ENCODE peak calls at places on chromosomes 13 and 19, in seven cellular contexts. W is CD8-positive, alpha-beta memory T cell; I is A673; A is SJSA1; P is upper lobe of right lung; L is tibial nerve; B is uterus. N is an unnamed sample.

GRCh38 chr13:106530209-106530906 is 5.1 kb downstream of the EFNB2 start:
- DNase-seq in P (no peak), A (no peak), B (no peak), L (no peak), I (no peak), W (no peak), N (peak; percentile 39)

GRCh38 chr13:34372581-34372980 is 554.6 kb downstream of the RFC3 start:
- DNase-seq in A (no peak), P (no peak), B (no peak), L (no peak), W (no peak), I (no peak), N (no peak)

GRCh38 chr19:24065865-24066604 is 21.0 kb upstream of the ZNF254 start:
- DNase-seq in B (no peak), W (no peak), I (no peak), L (no peak), P (no peak), A (no peak), N (no peak)

GRCh38 chr13:97658556-97658955 is 224.6 kb downstream of the RAP2A start:
- DNase-seq in W (no peak), I (peak; percentile 86), B (no peak), A (no peak), L (no peak), P (no peak), N (no peak)

GRCh38 chr13:28534801-28535200 is 39.9 kb upstream of the FLT1 start:
- DNase-seq in B (no peak), P (no peak), L (no peak), A (no peak), I (no peak), W (no peak), N (no peak)

GRCh38 chr13:111210945-111211469 is 95.9 kb downstream of the ARHGEF7 start:
- DNase-seq in I (no peak), L (no peak), B (no peak), P (no peak), W (no peak), A (no peak), N (no peak)

GRCh38 chr19:42028304-42029216 is 34.5 kb upstream of the ATP1A3 start:
- DNase-seq in W (no peak), P (no peak), A (no peak), L (no peak), I (peak; percentile 53), B (no peak), N (no peak)

GRCh38 chr19:3100747-3101730 is 6.9 kb downstream of the GNA11 start:
- DNase-seq in L (no peak), P (no peak), I (no peak), W (no peak), A (no peak), B (no peak), N (peak; percentile 73)

GRCh38 chr19:15430526-15431120 is 11.8 kb upstream of the AKAP8L start:
- DNase-seq in L (no peak), A (no peak), I (no peak), P (no peak), B (no peak), W (no peak), N (no peak)

GRCh38 chr13:108268713-108269112 is 805 bp upstream of the TNFSF13B start:
- DNase-seq in I (peak; percentile 45), L (no peak), A (no peak), W (no peak), B (no peak), P (no peak), N (peak; percentile 42)

GRCh38 chr13:76319921-76320320 is 566.3 kb downstream of the KCTD12 start:
- DNase-seq in I (no peak), A (no peak), L (no peak), B (no peak), W (no peak), P (no peak), N (no peak)

GRCh38 chr13:112928958-112929777 is 39.8 kb upstream of the MCF2L start:
- DNase-seq in B (no peak), I (peak; percentile 30), A (no peak), P (no peak), L (no peak), W (no peak), N (no peak)

GRCh38 chr13:100392709-100393630 is 195.6 kb downstream of the GGACT start:
- DNase-seq in W (no peak), L (peak; percentile 80), B (peak; percentile 85), P (no peak), I (peak; percentile 97), A (peak; percentile 93), N (peak; percentile 87)

GRCh38 chr13:60689571-60689970 is 292.6 kb downstream of the TDRD3 start:
- DNase-seq in L (no peak), B (no peak), P (no peak), W (no peak), A (no peak), I (no peak), N (no peak)

GRCh38 chr13:106117035-106117434 is 418.4 kb downstream of the EFNB2 start:
- DNase-seq in L (no peak), P (no peak), A (no peak), B (no peak), W (no peak), I (no peak), N (no peak)

GRCh38 chr19:49820125-49820524 is 2.0 kb downstream of the MED25 start:
- DNase-seq in L (no peak), W (no peak), P (no peak), A (no peak), B (no peak), I (no peak), N (no peak)

GRCh38 chr19:15136234-15136954 is 29.2 kb downstream of the SYDE1 start:
- DNase-seq in I (no peak), W (no peak), A (no peak), L (no peak), B (no peak), P (no peak), N (no peak)

GRCh38 chr19:44694184-44694579 is 4.8 kb upstream of the CEACAM16 start:
- DNase-seq in B (no peak), A (no peak), P (no peak), I (peak; percentile 34), W (no peak), L (no peak), N (no peak)

GRCh38 chr19:8641908-8642547 is 11.6 kb downstream of the NFILZ start:
- DNase-seq in I (peak; percentile 76), L (peak; percentile 24), A (no peak), P (no peak), B (no peak), W (peak; percentile 49), N (no peak)

GRCh38 chr19:47601180-47601904 is 7.6 kb upstream of the BICRA start:
- DNase-seq in W (no peak), I (no peak), B (no peak), L (no peak), P (no peak), A (no peak), N (no peak)

GRCh38 chr13:43303040-43303729 is 279.8 kb downstream of the DNAJC15 start:
- DNase-seq in P (no peak), A (peak; percentile 50), B (no peak), L (no peak), W (no peak), I (peak; percentile 84), N (no peak)

GRCh38 chr13:31846984-31847752 is 107.8 kb downstream of the RXFP2 start:
- DNase-seq in W (no peak), A (no peak), P (no peak), B (no peak), I (no peak), L (no peak), N (no peak)
- H3K27me3 ChIP-seq in W (no peaks in the 10 kb centered on the region), A (peaks cover 12% of the 10 kb centered on the region), P (peaks cover 4% of the 10 kb centered on the region), B (no peaks in the 10 kb centered on the region), I (peaks cover 55% of the 10 kb centered on the region), L (no peaks in the 10 kb centered on the region), N (no peaks in the 10 kb centered on the region)

GRCh38 chr19:35637165-35637564 is 4.4 kb upstream of the ETV2 start:
- DNase-seq in P (no peak), I (no peak), L (no peak), B (no peak), W (no peak), A (no peak), N (no peak)
- H3K36me3 ChIP-seq in P (peaks cover 60% of the 10 kb centered on the region), I (peaks cover 47% of the 10 kb centered on the region), L (peaks cover 2% of the 10 kb centered on the region), B (no peaks in the 10 kb centered on the region), W (peaks cover 30% of the 10 kb centered on the region), A (peaks cover 59% of the 10 kb centered on the region), N (no peaks in the 10 kb centered on the region)

GRCh38 chr19:46393456-46394397 is 19.6 kb downstream of the CCDC8 start:
- DNase-seq in L (no peak), W (no peak), A (no peak), B (no peak), I (no peak), P (peak; percentile 59), N (peak; percentile 45)
- H3K4me1 ChIP-seq in L (peaks cover 22% of the 10 kb centered on the region), W (no peaks in the 10 kb centered on the region), A (peaks cover 62% of the 10 kb centered on the region), B (no peaks in the 10 kb centered on the region), I (peaks cover 31% of the 10 kb centered on the region), P (peaks cover 11% of the 10 kb centered on the region), N (peaks cover 8% of the 10 kb centered on the region)

DNA sequence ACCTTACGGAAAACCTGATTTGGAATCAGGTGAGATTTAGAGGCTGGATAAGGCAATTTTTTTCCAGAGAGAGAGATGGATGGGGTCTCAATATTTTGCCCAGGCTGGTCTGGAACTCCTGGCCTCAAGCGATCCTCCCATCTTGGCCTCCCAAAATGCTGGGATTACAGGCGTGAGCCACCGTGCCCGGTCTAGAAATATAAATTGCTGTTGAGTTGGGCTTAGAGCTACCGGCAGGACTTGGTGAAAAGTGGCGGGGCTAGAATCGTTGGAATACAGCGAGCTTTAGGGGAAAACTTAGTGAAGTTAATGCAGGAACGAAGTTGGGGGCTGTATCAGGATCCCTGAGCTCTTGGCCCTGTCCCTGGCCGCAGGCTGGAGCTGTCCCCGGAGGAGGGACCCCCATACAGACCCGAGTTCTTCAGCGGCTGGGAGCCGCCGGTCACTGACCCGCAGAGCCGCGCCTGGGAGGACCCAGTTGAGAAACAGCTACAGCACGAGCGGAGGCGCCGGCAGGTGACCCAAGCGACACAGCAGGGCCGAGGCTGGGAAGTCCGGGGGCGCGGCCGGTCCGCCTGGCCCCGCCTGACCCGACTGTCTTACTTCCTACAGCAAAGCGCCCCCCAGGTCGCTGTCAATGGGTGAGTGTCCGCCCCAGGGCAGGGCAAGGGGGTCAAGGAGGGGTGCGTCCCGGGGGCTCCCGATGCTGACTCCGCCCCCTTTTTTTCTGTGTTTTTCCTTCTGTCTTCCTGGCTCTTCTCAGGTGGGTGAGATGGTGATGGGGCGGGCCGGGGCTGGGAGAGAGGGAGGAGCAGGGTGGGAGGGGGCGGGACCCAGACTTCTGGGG is 7.6 kb downstream of the EPS8L1 start:
- DNase-seq in B (no peak), A (no peak), P (no peak), L (no peak), W (no peak), I (no peak), N (no peak)
- H3K27me3 ChIP-seq in B (peaks cover 36% of the 10 kb centered on the region), A (peaks cover 63% of the 10 kb centered on the region), P (peaks cover 43% of the 10 kb centered on the region), L (peaks cover 97% of the 10 kb centered on the region), W (peaks cover 32% of the 10 kb centered on the region), I (peaks cover 10% of the 10 kb centered on the region), N (peaks cover 95% of the 10 kb centered on the region)

GRCh38 chr19:4814625-4815425 is 16.7 kb downstream of the TICAM1 start:
- DNase-seq in A (no peak), W (no peak), I (no peak), P (no peak), L (no peak), B (no peak), N (no peak)

GRCh38 chr19:4817467-4818277 is 13.8 kb downstream of the TICAM1 start:
- DNase-seq in W (no peak), L (no peak), B (no peak), A (no peak), P (no peak), I (no peak), N (peak; percentile 71)

GRCh38 chr19:4821265-4821664 is 10.2 kb downstream of the TICAM1 start:
- DNase-seq in B (no peak), A (no peak), L (no peak), W (no peak), P (no peak), I (no peak), N (no peak)

GRCh38 chr19:4815426-4816387 is 15.8 kb downstream of the TICAM1 start:
- DNase-seq in W (peak; percentile 74), P (peak; percentile 90), A (peak; percentile 92), L (peak; percentile 93), I (peak; percentile 97), B (peak; percentile 84), N (peak; percentile 92)

GRCh38 chr19:4816388-4817165 is 14.9 kb downstream of the TICAM1 start:
- DNase-seq in L (no peak), I (no peak), B (no peak), P (no peak), W (no peak), A (no peak), N (peak; percentile 77)
- H3K36me3 ChIP-seq in L (no peaks in the 10 kb centered on the region), I (peaks cover 9% of the 10 kb centered on the region), B (no peaks in the 10 kb centered on the region), P (peaks cover 11% of the 10 kb centered on the region), W (no peaks in the 10 kb centered on the region), A (peaks cover 48% of the 10 kb centered on the region), N (peaks cover 44% of the 10 kb centered on the region)